ENCODE peak calls at places on chromosome 21, in nine cellular contexts. D is sigmoid colon, T is A549, R is testis, Q is H54, L is HCT116, F is spleen, X is K562, N is uterus. S is an unnamed sample.

GRCh38 chr21:45531393-45532215 is 10.6 kb downstream of the SLC19A1 start:
- DNase-seq in D (peak; percentile 54), T (no peak), R (no peak), Q (no peak), L (no peak), F (peak; percentile 79), X (no peak), N (no peak), S (no peak)

GRCh38 chr21:44556879-44557278 is 1.7 kb downstream of the KRTAP10-3 start:
- DNase-seq in D (no peak), T (no peak), R (no peak), Q (no peak), L (no peak), F (no peak), X (no peak), N (no peak), S (no peak)

GRCh38 chr21:15682977-15683376 is 46.8 kb upstream of the USP25 start:
- DNase-seq in D (no peak), T (no peak), R (no peak), Q (no peak), L (no peak), F (no peak), X (no peak), N (no peak), S (no peak)

GRCh38 chr21:45876381-45877159 is 105.0 kb upstream of the COL6A1 start:
- DNase-seq in D (peak; percentile 62), T (no peak), R (no peak), Q (no peak), L (no peak), F (peak; percentile 72), X (no peak), N (no peak), S (no peak)

GRCh38 chr21:35179990-35180557 is 131.0 kb upstream of the RUNX1 start:
- DNase-seq in D (no peak), T (no peak), R (no peak), Q (peak; percentile 43), L (no peak), F (no peak), X (no peak), N (no peak), S (no peak)

GRCh38 chr21:44487831-44488230 is 32.5 kb downstream of the LRRC3 start:
- DNase-seq in D (no peak), T (no peak), R (peak; percentile 48), Q (peak; percentile 34), L (peak; percentile 28), F (peak; percentile 58), X (peak; percentile 72), N (no peak), S (peak; percentile 41)

GRCh38 chr21:33126569-33126968 is 56.6 kb downstream of the OLIG1 start:
- DNase-seq in D (no peak), T (no peak), R (no peak), Q (no peak), L (no peak), F (no peak), X (no peak), N (no peak), S (no peak)

GRCh38 chr21:46063227-46063626 is 34.7 kb upstream of the COL6A2 start:
- DNase-seq in D (peak; percentile 54), T (no peak), R (peak; percentile 13), Q (no peak), L (no peak), F (no peak), X (peak; percentile 66), N (no peak), S (no peak)

GRCh38 chr21:15140321-15141019 is 75.7 kb upstream of the NRIP1 start:
- DNase-seq in D (no peak), T (peak; percentile 18), R (peak; percentile 74), Q (no peak), L (no peak), F (no peak), X (no peak), N (no peak), S (no peak)

GRCh38 chr21:31220567-31220966 is 123.5 kb downstream of the TIAM1 start:
- DNase-seq in D (no peak), T (no peak), R (peak; percentile 40), Q (no peak), L (no peak), F (no peak), X (no peak), N (no peak), S (no peak)

GRCh38 chr21:28227881-28228623 is 764.6 kb downstream of the LTN1 start:
- DNase-seq in D (no peak), T (no peak), R (no peak), Q (no peak), L (no peak), F (no peak), X (no peak), N (no peak), S (no peak)

GRCh38 chr21:33025471-33026298 is at the start of gene OLIG2:
- DNase-seq in D (peak; percentile 50), T (no peak), R (no peak), Q (peak; percentile 95), L (no peak), F (no peak), X (peak; percentile 32), N (no peak), S (no peak)

GRCh38 chr21:24436236-24436635 is 1171.0 kb downstream of the MRPL39 start:
- DNase-seq in D (no peak), T (no peak), R (no peak), Q (no peak), L (no peak), F (no peak), X (no peak), N (no peak), S (no peak)

GRCh38 chr21:46014828-46015227 is 33.3 kb downstream of the COL6A1 start:
- DNase-seq in D (no peak), T (no peak), R (no peak), Q (no peak), L (no peak), F (no peak), X (no peak), N (no peak), S (no peak)

GRCh38 chr21:37696936-37697335 is 219.3 kb downstream of the KCNJ6 start:
- DNase-seq in D (no peak), T (no peak), R (no peak), Q (no peak), L (no peak), F (no peak), X (no peak), N (no peak), S (no peak)

GRCh38 chr21:31298618-31299269 is 45.3 kb downstream of the TIAM1 start:
- DNase-seq in D (no peak), T (no peak), R (no peak), Q (no peak), L (no peak), F (no peak), X (no peak), N (no peak), S (no peak)

GRCh38 chr21:46144464-46145070 is 10.8 kb downstream of the FTCD start:
- DNase-seq in D (peak; percentile 62), T (no peak), R (no peak), Q (no peak), L (no peak), F (no peak), X (no peak), N (no peak), S (peak; percentile 44)

GRCh38 chr21:46559291-46559983 is 45.4 kb downstream of the S100B start:
- DNase-seq in D (peak; percentile 38), T (no peak), R (peak; percentile 42), Q (no peak), L (no peak), F (no peak), X (peak; percentile 11), N (no peak), S (no peak)

DNA sequence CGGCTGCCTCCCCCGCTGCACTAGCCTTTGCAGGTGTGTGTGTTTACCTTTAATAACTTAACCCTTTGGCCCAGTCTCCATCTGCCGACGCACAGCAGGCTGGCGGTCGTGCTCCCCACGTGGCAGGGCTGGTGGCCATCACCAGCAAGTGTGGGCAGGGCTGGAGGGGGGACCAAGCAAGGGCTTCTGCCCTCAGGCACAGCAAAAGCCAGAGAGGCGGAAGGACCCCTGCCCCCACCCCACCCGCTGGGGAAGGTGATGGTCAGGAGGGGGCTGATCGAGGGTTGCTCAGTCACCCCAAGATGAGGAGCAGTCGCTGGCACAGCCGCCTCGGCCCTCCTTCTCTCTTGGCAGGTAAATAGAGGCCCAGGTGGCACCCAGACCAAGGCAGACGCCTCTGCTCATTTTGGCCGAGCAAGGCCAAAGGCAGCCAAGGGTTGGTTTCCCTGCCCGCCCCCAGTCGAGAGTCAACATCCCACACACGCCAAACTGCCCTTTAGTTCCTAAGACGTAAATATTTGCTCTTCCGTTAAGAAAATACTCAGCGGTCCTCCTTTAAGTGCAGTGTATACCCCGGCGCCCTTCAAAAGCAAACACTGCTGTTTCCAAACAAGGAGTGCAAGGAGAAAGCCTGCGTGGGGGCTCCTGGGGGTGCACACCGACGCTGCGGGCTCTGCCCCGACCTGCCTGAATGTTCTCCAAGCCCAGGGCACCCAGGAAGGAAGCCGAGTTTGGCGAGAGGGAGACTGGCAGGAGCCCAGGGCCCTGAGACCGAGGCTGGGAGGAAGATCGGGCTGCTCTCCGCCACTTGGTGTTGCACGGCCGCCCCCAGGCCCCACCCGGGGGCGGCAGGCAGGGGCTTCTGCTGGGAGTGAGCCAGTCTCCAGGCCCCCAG is 82.7 kb downstream of the SIK1 start:
- DNase-seq in D (no peak), T (peak; percentile 31), R (no peak), Q (no peak), L (no peak), F (no peak), X (no peak), N (no peak), S (no peak)
- TF ChIP-seq POLR2A in D (no peak), T (no peak), R (no peak), Q (no peak), L (no peak), F (no peak), X (no peak), N (no peak), S (no peak)

GRCh38 chr21:29664615-29665014 is 275.2 kb downstream of the GRIK1 start:
- DNase-seq in D (no peak), T (no peak), R (no peak), Q (no peak), L (no peak), F (no peak), X (no peak), N (no peak), S (no peak)
- TF ChIP-seq POLR2A in D (no peak), T (no peak), R (no peak), Q (no peak), L (no peak), F (no peak), X (no peak), N (no peak), S (no peak)

GRCh38 chr21:29342394-29342957 is 43.8 kb downstream of the BACH1 start:
- DNase-seq in D (peak; percentile 82), T (peak; percentile 2), R (no peak), Q (peak; percentile 69), L (no peak), F (no peak), X (no peak), N (peak; percentile 49), S (no peak)
- TF ChIP-seq POLR2A in D (no peak), T (no peak), R (no peak), Q (peak; percentile 26), L (no peak), F (no peak), X (no peak), N (no peak), S (no peak)

DNA sequence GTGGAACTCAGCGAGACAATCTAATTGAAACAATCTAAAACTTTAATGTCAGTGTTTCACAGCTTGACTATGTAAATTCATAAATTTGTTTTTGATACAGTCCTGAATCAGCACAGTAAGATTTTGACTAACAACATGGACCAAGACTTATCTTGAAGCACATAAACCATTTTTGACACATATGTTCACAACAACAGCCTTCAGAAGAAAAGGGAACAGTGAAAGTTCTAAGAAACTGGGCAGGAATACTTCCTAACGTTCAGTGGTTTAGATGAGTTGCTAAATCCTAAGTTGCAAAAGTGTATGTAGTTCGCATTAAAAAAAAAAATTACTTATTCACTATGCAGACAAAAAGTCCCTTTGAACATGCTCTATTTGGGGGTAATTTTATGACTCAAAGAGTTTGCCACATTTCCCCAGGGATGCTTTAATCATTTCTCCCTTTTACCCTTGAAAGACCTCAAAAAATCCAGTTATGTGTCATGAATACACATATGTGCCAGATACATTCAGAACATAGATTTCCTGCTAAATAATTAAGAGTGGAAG is 120.2 kb downstream of the MRPL39 start:
- DNase-seq in D (no peak), T (no peak), R (no peak), Q (no peak), L (no peak), F (no peak), X (no peak), N (no peak), S (no peak)
- TF ChIP-seq POLR2A in D (no peak), T (no peak), R (no peak), Q (no peak), L (no peak), F (no peak), X (no peak), N (no peak), S (no peak)

S was measured in erythroblast.